ENCODE peak calls at places on chromosomes 1 and 21, in six cellular contexts. B is OCI-LY7; T is H4; V is stimulated activated naive CD4-positive, alpha-beta T cell; Y is amniotic stem cell; P is NCI-H1436. Q is an unnamed sample.

GRCh38 chr1:202703191-202703590 is 7.1 kb downstream of the SYT2 start:
- DNase-seq in T (no peak), V (no peak), Y (no peak), P (no peak), B (no peak), Q (no peak)

GRCh38 chr1:232292818-232293217 is 337.1 kb downstream of the SIPA1L2 start:
- DNase-seq in Y (no peak), B (no peak), T (no peak), P (no peak), V (no peak), Q (peak; percentile 90)

GRCh38 chr1:91026777-91027176 is 4.9 kb upstream of the ZNF644 start:
- DNase-seq in Y (no peak), V (no peak), B (no peak), P (no peak), T (no peak), Q (no peak)

GRCh38 chr1:7046314-7046713 is 261.1 kb downstream of the CAMTA1 start:
- DNase-seq in P (no peak), V (no peak), B (no peak), Y (no peak), T (peak; percentile 58), Q (no peak)

GRCh38 chr1:55885619-55886018 is 670.5 kb upstream of the USP24 start:
- DNase-seq in Y (no peak), V (no peak), P (no peak), B (no peak), T (no peak), Q (no peak)

GRCh38 chr1:31434979-31435378 is 22.0 kb downstream of the SERINC2 start:
- DNase-seq in T (no peak), B (no peak), V (no peak), Y (no peak), P (no peak), Q (no peak)

GRCh38 chr1:228396770-228397453 is 9.7 kb downstream of the TRIM11 start:
- DNase-seq in T (no peak), B (no peak), V (no peak), P (no peak), Y (no peak), Q (no peak)

GRCh38 chr1:118155106-118155505 is 29.9 kb downstream of the SPAG17 start:
- DNase-seq in B (no peak), V (no peak), T (no peak), Y (no peak), P (no peak), Q (peak; percentile 27)

GRCh38 chr21:45545691-45546531 is 3.7 kb upstream of the SLC19A1 start:
- DNase-seq in V (no peak), Y (no peak), T (no peak), B (no peak), P (no peak), Q (no peak)

GRCh38 chr1:161728376-161729226 is 7.3 kb downstream of the FCRLB start:
- DNase-seq in P (no peak), V (no peak), Y (no peak), B (no peak), T (no peak), Q (no peak)

GRCh38 chr1:23341829-23342697 is 2.0 kb downstream of the HNRNPR start:
- DNase-seq in V (no peak), P (no peak), Y (no peak), B (peak; percentile 17), T (no peak), Q (no peak)

GRCh38 chr1:175434268-175434860 is 241.8 kb upstream of the KIAA0040 start:
- DNase-seq in P (no peak), B (peak; percentile 27), Y (no peak), T (no peak), V (no peak), Q (no peak)

GRCh38 chr21:43810505-43811261 is 21.3 kb downstream of the RRP1 start:
- DNase-seq in P (peak; percentile 74), T (peak; percentile 52), V (peak; percentile 76), Y (peak; percentile 25), B (peak; percentile 83), Q (peak; percentile 18)

GRCh38 chr1:209621741-209622655 is 30.2 kb downstream of the LAMB3 start:
- DNase-seq in B (no peak), V (no peak), P (no peak), Y (no peak), T (no peak), Q (no peak)

GRCh38 chr1:186999506-186999905 is 170.8 kb downstream of the PLA2G4A start:
- DNase-seq in Y (no peak), P (no peak), V (no peak), B (no peak), T (no peak), Q (no peak)

GRCh38 chr1:235073968-235074334 is 54.7 kb downstream of the TOMM20 start:
- DNase-seq in T (no peak), B (no peak), P (peak; percentile 50), V (no peak), Y (no peak), Q (no peak)

GRCh38 chr21:42269382-42269781 is 45.8 kb downstream of the TFF3 start:
- DNase-seq in T (no peak), B (no peak), Y (no peak), V (no peak), P (peak; percentile 77), Q (no peak)

GRCh38 chr1:31181515-31182343 is 58.0 kb downstream of the NKAIN1 start:
- DNase-seq in P (peak; percentile 11), V (no peak), Y (no peak), B (peak; percentile 52), T (no peak), Q (peak; percentile 4)

GRCh38 chr1:108142773-108143394 is 57.3 kb downstream of the SLC25A24 start:
- DNase-seq in V (no peak), T (no peak), P (no peak), Y (no peak), B (no peak), Q (no peak)

GRCh38 chr1:15107052-15107687 is 46.4 kb upstream of the TMEM51 start:
- DNase-seq in V (no peak), T (no peak), Y (no peak), P (no peak), B (no peak), Q (no peak)

GRCh38 chr21:22076471-22076870 is 1078.3 kb downstream of the NCAM2 start:
- DNase-seq in B (no peak), P (no peak), Y (no peak), V (no peak), T (no peak), Q (no peak)

GRCh38 chr1:117828206-117828605 is 101.2 kb downstream of the GDAP2 start:
- DNase-seq in T (no peak), V (no peak), B (no peak), Y (no peak), P (no peak), Q (no peak)

GRCh38 chr1:225882699-225883615 is 777 bp upstream of the TMEM63A start:
- DNase-seq in T (no peak), Y (no peak), P (no peak), V (no peak), B (no peak), Q (no peak)

GRCh38 chr1:90721210-90722194 is 4.4 kb upstream of the BARHL2 start:
- DNase-seq in P (peak; percentile 82), V (no peak), T (peak; percentile 63), Y (no peak), B (peak; percentile 70), Q (peak; percentile 76)

GRCh38 chr21:15557925-15558324 is 171.9 kb upstream of the USP25 start:
- DNase-seq in P (no peak), Y (no peak), V (no peak), T (peak; percentile 55), B (peak; percentile 46), Q (no peak)

GRCh38 chr1:87959236-87959635 is 630.6 kb downstream of the LMO4 start:
- DNase-seq in Y (no peak), T (no peak), B (no peak), V (no peak), P (no peak), Q (no peak)

GRCh38 chr21:37564341-37564923 is 197.9 kb downstream of the DYRK1A start:
- DNase-seq in V (peak; percentile 75), T (peak; percentile 99), P (peak; percentile 62), Y (peak; percentile 99), B (no peak), Q (peak; percentile 74)

GRCh38 chr1:174692313-174692712 is 244.5 kb downstream of the GPR52 start:
- DNase-seq in B (no peak), Y (peak; percentile 0), P (no peak), V (no peak), T (no peak), Q (no peak)

GRCh38 chr1:54810144-54810942 is 9.2 kb upstream of the TTC22 start:
- DNase-seq in Y (peak; percentile 31), P (peak; percentile 50), T (peak; percentile 63), B (peak; percentile 60), V (peak; percentile 41), Q (no peak)

GRCh38 chr1:155069551-155070391 is 6.2 kb downstream of the EFNA4 start:
- DNase-seq in T (no peak), B (no peak), V (no peak), Y (no peak), P (no peak), Q (peak; percentile 59)

Q was measured in NCI-H748 treated with DMSO at 0.1 percent for 48 hours.